ENCODE peak calls at places on chromosomes 16 and 17, in four cellular contexts. X is adrenal gland, T is Peyer's patch, E is RWPE1. R is an unnamed sample.

GRCh38 chr17:75506888-75507287 is 8.4 kb downstream of the CASKIN2 start:
- DNase-seq in X (no peak), E (no peak), T (no peak), R (no peak)

GRCh38 chr17:27226611-27227234 is 67.2 kb upstream of the WSB1 start:
- DNase-seq in E (no peak), X (peak), T (no peak), R (peak)

GRCh38 chr16:46947900-46948547 is 25.4 kb downstream of the DNAJA2 start:
- DNase-seq in E (peak), T (no peak), X (peak), R (no peak)

GRCh38 chr17:32869345-32870026 is 7.4 kb downstream of the MYO1D start:
- DNase-seq in T (no peak), X (peak), E (no peak), R (no peak)

GRCh38 chr17:61144876-61145564 is 254.6 kb upstream of the TBX2 start:
- DNase-seq in T (no peak), X (no peak), E (no peak), R (no peak)

GRCh38 chr17:38421871-38422819 is 6.1 kb upstream of the ARHGAP23 start:
- DNase-seq in T (no peak), E (no peak), X (no peak), R (no peak)

GRCh38 chr16:88686439-88687253 is at the start of gene SNAI3:
- DNase-seq in X (peak), E (peak), T (peak), R (no peak)

GRCh38 chr16:54546481-54546880 is 259.9 kb upstream of the IRX3 start:
- DNase-seq in E (no peak), T (no peak), X (no peak), R (no peak)

GRCh38 chr17:29095439-29095838 is 52.5 kb downstream of the PIPOX start:
- DNase-seq in E (no peak), T (no peak), X (no peak), R (no peak)

GRCh38 chr17:27446569-27447301 is 9.5 kb upstream of the KSR1 start:
- DNase-seq in X (peak), T (no peak), E (peak), R (peak)

GRCh38 chr17:34703533-34703932 is 124.2 kb downstream of the TMEM132E start:
- DNase-seq in T (no peak), E (peak), X (peak), R (no peak)

GRCh38 chr17:71460943-71461342 is 659.9 kb upstream of the SOX9 start:
- DNase-seq in E (no peak), T (no peak), X (peak), R (no peak)

GRCh38 chr16:24552705-24553104 is 13.3 kb downstream of the RBBP6 start:
- DNase-seq in T (no peak), X (no peak), E (no peak), R (no peak)

GRCh38 chr17:75130632-75131277 is 787 bp downstream of the NT5C start:
- DNase-seq in E (peak), X (peak), T (peak), R (no peak)

GRCh38 chr16:87690911-87691685 is 74.7 kb downstream of the KLHDC4 start:
- DNase-seq in X (no peak), E (no peak), T (no peak), R (no peak)

GRCh38 chr17:333626-334396 is 18.8 kb downstream of the RPH3AL start:
- DNase-seq in X (peak), E (no peak), T (peak), R (no peak)

GRCh38 chr17:72658675-72659074 is 433.8 kb downstream of the SLC39A11 start:
- DNase-seq in X (no peak), E (no peak), T (no peak), R (no peak)

GRCh38 chr17:72984145-72984924 is 108.2 kb downstream of the SLC39A11 start:
- DNase-seq in E (peak), T (no peak), X (no peak), R (peak)

GRCh38 chr17:61325382-61326073 is 74.1 kb upstream of the TBX2 start:
- DNase-seq in T (no peak), E (no peak), X (no peak), R (no peak)

GRCh38 chr17:7897090-7897489 is 8.5 kb downstream of the CHD3 start:
- DNase-seq in T (no peak), E (no peak), X (no peak), R (no peak)

GRCh38 chr17:9427460-9428315 is 147.9 kb downstream of the STX8 start:
- DNase-seq in T (no peak), E (no peak), X (peak), R (no peak)

GRCh38 chr16:68417711-68418301 is 30.5 kb downstream of the SMPD3 start:
- DNase-seq in T (peak), E (peak), X (peak), R (no peak)

GRCh38 chr17:4502466-4503154 is 3.9 kb downstream of the SPNS2 start:
- DNase-seq in T (no peak), X (no peak), E (no peak), R (no peak)

GRCh38 chr16:19810817-19811731 is 73.6 kb downstream of the GPRC5B start:
- DNase-seq in X (no peak), T (no peak), E (peak), R (peak)

GRCh38 chr16:77434365-77435239 is at the start of gene ADAMTS18:
- DNase-seq in T (no peak), X (no peak), E (no peak), R (no peak)

GRCh38 chr17:27975146-27976011 is 67.1 kb upstream of the NLK start:
- DNase-seq in X (peak), T (no peak), E (peak), R (no peak)

GRCh38 chr17:13086142-13086769 is 68.4 kb upstream of the ELAC2 start:
- DNase-seq in E (no peak), T (no peak), X (no peak), R (no peak)

DNA sequence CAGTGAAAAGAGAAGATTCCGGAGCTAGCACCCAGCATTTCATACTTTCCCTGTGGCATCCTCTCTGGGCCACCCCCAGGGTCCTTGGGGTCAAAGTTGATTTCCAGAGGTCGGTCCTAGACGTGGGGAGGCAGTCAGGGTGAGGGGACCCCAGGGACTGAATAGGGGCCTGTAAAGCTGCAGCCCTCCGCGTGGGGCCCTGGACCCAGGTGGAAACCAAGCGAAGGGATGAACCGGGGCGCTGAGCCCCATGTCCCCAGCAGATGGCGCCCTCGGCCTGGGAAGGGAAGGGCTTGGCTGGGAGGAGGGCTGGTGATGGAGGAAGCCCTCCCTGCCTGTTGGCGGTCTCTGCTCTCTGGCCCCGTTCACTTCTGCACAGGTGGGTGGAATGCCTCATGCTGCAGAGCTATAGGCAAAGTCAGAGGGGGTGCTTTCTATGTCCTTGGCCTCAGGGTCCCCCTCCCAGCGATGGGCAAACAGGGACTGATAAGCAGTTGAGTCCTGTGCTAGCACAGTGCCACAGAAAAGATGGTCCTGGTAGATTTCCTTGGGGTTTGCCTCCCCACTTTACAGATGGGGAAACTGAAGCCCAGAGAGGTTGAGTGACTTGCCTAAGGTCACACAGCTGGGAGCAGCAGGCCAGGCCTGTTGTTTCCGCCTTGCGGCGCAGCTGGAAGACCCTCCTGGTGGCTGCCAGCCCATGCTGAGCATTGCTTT is 163.4 kb upstream of the CIBAR2 start:
- DNase-seq in E (peak), T (peak), X (peak), R (no peak)
- TF ChIP-seq CTCF in E (peak), T (peak), X (peak), R (peak)

GRCh38 chr16:4511441-4512082 is 27.0 kb downstream of the CDIP1 start:
- DNase-seq in X (peak), E (peak), T (no peak), R (no peak)

GRCh38 chr16:4510747-4511426 is 27.7 kb downstream of the CDIP1 start:
- DNase-seq in T (no peak), E (no peak), X (no peak), R (no peak)

GRCh38 chr16:4513086-4513860 is 25.3 kb downstream of the CDIP1 start:
- DNase-seq in X (no peak), E (no peak), T (no peak), R (no peak)

GRCh38 chr16:4513881-4514280 is 24.7 kb downstream of the CDIP1 start:
- DNase-seq in X (no peak), T (no peak), E (no peak), R (no peak)

DNA sequence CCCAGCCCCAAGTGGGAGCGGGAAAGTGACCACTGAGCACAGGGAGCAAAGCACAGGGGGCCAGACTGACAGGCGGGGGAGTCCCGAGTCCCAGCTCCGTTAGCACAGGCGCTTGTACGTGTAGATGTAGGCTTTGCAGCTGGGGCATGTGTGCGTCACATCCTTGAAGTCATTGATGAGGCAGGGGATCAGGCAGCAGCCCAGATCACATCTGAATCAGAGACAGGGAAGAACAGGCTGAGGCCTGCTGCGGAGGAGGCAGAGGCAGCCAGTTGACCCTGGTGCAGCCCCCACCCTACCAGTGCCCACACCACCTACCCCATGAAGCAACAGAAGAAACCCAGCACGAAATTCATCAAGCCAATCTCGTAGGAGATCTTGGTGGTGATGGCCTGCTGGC is 26.1 kb downstream of the CDIP1 start:
- DNase-seq in E (no peak), T (no peak), X (no peak), R (no peak)
- TF ChIP-seq CTCF in E (no peak), T (no peak), X (no peak), R (no peak)

DNA sequence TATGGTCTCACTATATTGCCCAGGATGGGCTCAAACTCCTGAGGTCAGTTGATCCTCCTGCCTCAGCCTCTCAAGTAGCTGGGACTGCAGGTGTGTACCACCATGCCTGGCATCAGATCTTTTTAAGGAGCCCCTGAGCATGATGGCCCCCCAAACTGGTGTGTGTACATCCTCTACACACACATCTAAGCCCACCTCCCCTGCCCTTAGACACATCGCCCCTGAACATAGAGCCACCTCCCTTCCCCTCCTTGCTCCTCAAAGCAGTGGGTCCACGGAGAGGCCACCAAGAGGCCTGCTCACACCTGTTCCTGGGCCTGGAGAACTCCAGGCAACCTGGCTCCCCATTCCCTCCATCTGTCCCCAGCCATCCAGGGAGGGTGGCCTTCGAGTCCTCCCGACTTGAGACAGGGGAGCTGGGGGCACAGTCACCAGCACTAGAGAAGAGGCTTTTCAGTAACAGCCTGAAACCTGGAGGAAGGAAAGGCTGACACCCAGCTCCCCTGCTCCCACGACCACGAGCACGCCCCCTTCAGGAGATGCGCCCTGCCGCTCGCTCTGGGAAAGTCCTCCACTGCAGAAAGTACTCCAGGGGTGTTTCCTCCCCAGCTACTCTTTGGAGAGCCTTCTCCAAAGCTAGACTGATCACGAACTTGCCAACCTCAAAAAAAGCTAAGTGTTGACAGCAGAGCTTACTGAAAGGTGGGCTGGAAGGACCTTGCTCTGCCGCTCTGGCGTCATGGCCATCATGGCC is 12.6 kb upstream of the PRR29 start:
- DNase-seq in E (no peak), X (no peak), T (no peak), R (no peak)
- TF ChIP-seq CTCF in E (no peak), X (no peak), T (no peak), R (no peak)

DNA sequence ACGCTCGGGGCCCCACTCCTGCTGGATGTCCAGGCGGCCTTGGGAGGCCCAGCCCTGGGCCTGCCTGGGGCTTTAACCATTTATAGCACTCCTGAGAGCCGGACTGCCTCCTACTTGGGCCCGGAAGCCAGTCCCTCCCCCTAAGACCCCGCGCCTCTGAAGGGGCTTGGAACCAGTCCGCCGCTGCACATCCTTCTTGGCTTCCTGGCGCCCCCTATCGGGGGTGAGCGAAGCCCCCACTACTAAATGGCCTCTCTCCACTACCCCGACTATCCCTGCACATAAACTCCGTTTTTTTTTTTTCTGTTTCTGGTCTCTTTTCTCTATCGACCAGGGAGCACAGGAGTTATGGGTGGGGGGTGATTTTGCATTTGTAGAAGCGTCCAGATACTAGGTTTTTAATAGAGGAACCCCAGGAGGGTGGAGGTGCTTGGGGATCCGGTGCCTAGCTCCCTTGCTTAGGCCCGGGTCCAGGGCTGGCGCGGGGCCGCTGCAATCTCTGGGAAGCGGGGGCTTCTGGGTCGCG is 633 bp upstream of the NOL3 start:
- DNase-seq in E (no peak), X (peak), T (no peak), R (no peak)
- TF ChIP-seq CTCF in E (peak), X (peak), T (peak), R (peak)

DNA sequence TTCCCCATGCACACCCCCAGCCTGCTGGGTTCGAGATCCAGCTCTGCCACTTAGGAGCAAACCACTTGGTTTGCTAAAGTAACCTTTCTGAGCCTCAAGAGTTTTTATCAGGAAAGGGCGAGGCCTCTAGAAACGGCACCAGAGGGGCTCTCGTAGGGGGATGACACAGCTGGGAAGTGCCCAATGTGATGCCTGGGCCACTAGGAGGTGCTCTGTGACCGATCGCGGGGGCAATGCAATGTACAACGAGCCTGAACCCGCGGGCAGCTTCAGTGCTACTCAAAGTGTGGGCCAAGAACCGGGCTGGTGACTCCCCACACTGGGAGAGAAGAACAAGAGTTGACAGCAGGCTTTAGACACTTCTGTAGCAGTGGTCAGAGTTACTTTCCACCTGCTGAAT is 9.4 kb downstream of the C16orf89 start:
- DNase-seq in T (peak), E (no peak), X (peak), R (no peak)
- TF ChIP-seq CTCF in T (no peak), E (no peak), X (no peak), R (peak)

GRCh38 chr17:79700574-79700973 is 30.2 kb upstream of the ENPP7 start:
- DNase-seq in E (no peak), T (no peak), X (no peak), R (no peak)

GRCh38 chr17:79704691-79705090 is 26.1 kb upstream of the ENPP7 start:
- DNase-seq in X (no peak), E (no peak), T (no peak), R (no peak)

GRCh38 chr17:79699386-79700036 is 31.2 kb upstream of the ENPP7 start:
- DNase-seq in X (no peak), T (no peak), E (no peak), R (no peak)

GRCh38 chr17:79702550-79703236 is 28.1 kb upstream of the ENPP7 start:
- DNase-seq in T (no peak), X (no peak), E (no peak), R (no peak)

GRCh38 chr17:79702071-79702470 is 28.7 kb upstream of the ENPP7 start:
- DNase-seq in E (no peak), T (no peak), X (no peak), R (no peak)
- TF ChIP-seq CTCF in E (no peak), T (no peak), X (no peak), R (no peak)

GRCh38 chr16:51849715-51850114 is 697.2 kb downstream of the TOX3 start:
- DNase-seq in T (no peak), E (no peak), X (no peak), R (peak)
- TF ChIP-seq CTCF in T (no peak), E (no peak), X (no peak), R (no peak)

GRCh38 chr17:81094744-81095607 is 60.0 kb downstream of the BAIAP2 start:
- DNase-seq in T (peak), X (peak), E (peak), R (peak)

GRCh38 chr17:81096741-81097133 is 61.8 kb downstream of the BAIAP2 start:
- DNase-seq in E (no peak), T (no peak), X (no peak), R (no peak)

GRCh38 chr17:81095608-81095888 is 60.6 kb downstream of the BAIAP2 start:
- DNase-seq in X (no peak), E (no peak), T (no peak), R (no peak)

GRCh38 chr17:81097943-81098308 is 63.0 kb downstream of the BAIAP2 start:
- DNase-seq in X (peak), E (no peak), T (no peak), R (no peak)

GRCh38 chr17:81097134-81097942 is 62.4 kb downstream of the BAIAP2 start:
- DNase-seq in X (peak), E (peak), T (peak), R (no peak)
- TF ChIP-seq CTCF in X (peak), E (peak), T (peak), R (peak)

DNA sequence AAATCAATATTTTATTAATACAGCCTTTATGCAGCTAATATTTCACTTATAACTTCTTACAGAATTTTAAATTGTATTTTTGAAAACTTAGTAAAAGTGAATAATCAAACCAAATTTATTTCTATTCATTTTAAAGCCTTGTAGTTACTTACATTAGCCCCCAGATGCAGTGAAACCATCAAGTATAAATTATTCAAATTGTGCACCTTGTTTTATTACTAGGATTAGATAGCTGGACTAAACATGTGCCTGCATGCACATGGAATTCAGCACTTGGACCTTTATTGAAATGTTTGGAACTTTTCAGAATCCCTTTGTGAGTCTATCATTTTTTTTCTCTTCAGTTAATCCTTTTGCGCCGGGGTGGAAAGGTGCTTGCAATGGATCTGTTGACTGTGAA is 4.7 kb downstream of the ZPBP2 start:
- DNase-seq in E (peak), X (no peak), T (no peak), R (no peak)
- TF ChIP-seq CTCF in E (peak), X (no peak), T (no peak), R (no peak)

DNA sequence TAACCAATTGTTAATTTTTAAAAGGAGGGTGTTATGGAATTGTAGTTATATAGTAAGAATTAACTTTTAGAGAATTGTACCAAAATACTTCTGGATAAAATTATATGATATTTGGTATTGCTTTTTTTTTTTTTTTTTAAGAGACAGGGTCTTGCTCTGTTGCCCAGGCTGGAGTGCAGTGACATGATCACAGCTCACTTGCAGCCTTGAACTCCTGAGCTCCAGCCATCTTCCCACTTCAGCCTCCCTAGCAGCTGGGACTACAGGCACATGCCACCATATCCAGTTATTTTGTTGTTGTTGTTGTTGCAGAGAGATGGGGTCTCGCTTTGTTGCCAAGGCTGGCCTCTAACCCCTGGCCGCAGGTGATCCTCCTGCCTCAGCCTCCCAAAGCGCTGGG is 8.5 kb downstream of the ARSG start:
- DNase-seq in X (no peak), T (no peak), E (no peak), R (no peak)
- TF ChIP-seq CTCF in X (no peak), T (no peak), E (no peak), R (no peak)

R was measured in kidney epithelial cell.